ENCODE peak calls at places on chromosomes 7 and 10, in eight cellular contexts. X is hepatocyte; K is astrocyte; J is Karpas-422; C is heart left ventricle; L is CD4-positive, alpha-beta memory T cell; T is CD4-positive, alpha-beta T cell; N is A549. Y is an unnamed sample. For H3K9me3, the result is how much of the 10 kb centered on the place peaks cover.

GRCh38 chr10:4824791-4825310 is 1.2 kb upstream of the AKR1E2 start:
- DNase-seq in X (no peak), K (no peak), J (no peak), C (no peak), L (no peak), T (no peak), N (no peak), Y (no peak)

GRCh38 chr10:6980353-6980752 is 400.3 kb upstream of the PRKCQ start:
- DNase-seq in X (no peak), K (no peak), J (no peak), C (no peak), L (no peak), T (no peak), N (no peak), Y (no peak)

GRCh38 chr10:35006836-35007235 is 83.3 kb downstream of the CUL2 start:
- DNase-seq in X (no peak), K (peak), J (no peak), C (no peak), L (no peak), T (no peak), N (no peak), Y (no peak)

GRCh38 chr7:5357951-5358350 is 65.7 kb downstream of the TNRC18 start:
- DNase-seq in X (no peak), K (peak), J (no peak), C (no peak), L (no peak), T (no peak), N (no peak), Y (no peak)

GRCh38 chr10:95275726-95276366 is 15.0 kb downstream of the PDLIM1 start:
- DNase-seq in X (no peak), K (peak), J (no peak), C (no peak), L (no peak), T (no peak), N (no peak), Y (no peak)

GRCh38 chr10:6514844-6515780 is 65.0 kb downstream of the PRKCQ start:
- DNase-seq in X (no peak), K (no peak), J (no peak), C (no peak), L (no peak), T (no peak), N (no peak), Y (no peak)

GRCh38 chr7:4931932-4932331 is 27.1 kb downstream of the MMD2 start:
- DNase-seq in X (peak), K (no peak), J (no peak), C (no peak), L (no peak), T (no peak), N (peak), Y (no peak)

GRCh38 chr10:71575446-71575845 is 144.1 kb downstream of the C10orf105 start:
- DNase-seq in X (no peak), K (no peak), J (no peak), C (peak), L (no peak), T (no peak), N (no peak), Y (no peak)

GRCh38 chr10:48733329-48733728 is 48.7 kb downstream of the WDFY4 start:
- DNase-seq in X (no peak), K (no peak), J (no peak), C (no peak), L (no peak), T (no peak), N (no peak), Y (no peak)

GRCh38 chr10:986881-987634 is 1.2 kb upstream of the GTPBP4 start:
- DNase-seq in X (no peak), K (peak), J (no peak), C (no peak), L (no peak), T (no peak), N (no peak), Y (no peak)

GRCh38 chr10:101536800-101537199 is 51.3 kb downstream of the POLL start:
- DNase-seq in X (no peak), K (no peak), J (peak), C (no peak), L (peak), T (no peak), N (peak), Y (no peak)

GRCh38 chr10:21692909-21693308 is 158.9 kb downstream of the MLLT10 start:
- DNase-seq in X (no peak), K (no peak), J (no peak), C (no peak), L (no peak), T (no peak), N (no peak), Y (no peak)

GRCh38 chr10:6217621-6218020 is 14.9 kb downstream of the PFKFB3 start:
- DNase-seq in X (no peak), K (no peak), J (no peak), C (no peak), L (no peak), T (no peak), N (no peak), Y (no peak)

GRCh38 chr7:126419047-126419446 is 833.7 kb downstream of the GRM8 start:
- DNase-seq in X (no peak), K (no peak), J (no peak), C (no peak), L (no peak), T (no peak), N (no peak), Y (no peak)

GRCh38 chr7:126016722-126017121 is 1087.1 kb upstream of the POT1 start:
- DNase-seq in X (no peak), K (peak), J (no peak), C (no peak), L (no peak), T (no peak), N (no peak), Y (no peak)

GRCh38 chr7:125529237-125529636 is 599.6 kb upstream of the POT1 start:
- DNase-seq in X (no peak), K (no peak), J (no peak), C (no peak), L (no peak), T (no peak), N (no peak), Y (no peak)

GRCh38 chr10:29962451-29962850 is 96.9 kb downstream of the JCAD start:
- DNase-seq in X (no peak), K (no peak), J (no peak), C (no peak), L (no peak), T (no peak), N (no peak), Y (no peak)

GRCh38 chr7:136953386-136953785 is 84.9 kb downstream of the CHRM2 start:
- DNase-seq in X (no peak), K (peak), J (no peak), C (no peak), L (no peak), T (no peak), N (no peak), Y (no peak)

GRCh38 chr10:44313706-44314307 is 71.1 kb downstream of the CXCL12 start:
- DNase-seq in X (no peak), K (no peak), J (no peak), C (no peak), L (no peak), T (no peak), N (no peak), Y (no peak)

GRCh38 chr7:114414151-114415053 is at the start of gene FOXP2:
- DNase-seq in X (no peak), K (peak), J (no peak), C (no peak), L (no peak), T (no peak), N (peak), Y (no peak)

GRCh38 chr7:1448958-1449357 is 10.3 kb downstream of the MICALL2 start:
- DNase-seq in X (no peak), K (no peak), J (no peak), C (no peak), L (no peak), T (no peak), N (no peak), Y (no peak)

GRCh38 chr7:135743907-135744789 is 4.5 kb downstream of the FAM180A start:
- DNase-seq in X (no peak), K (peak), J (no peak), C (no peak), L (no peak), T (no peak), N (no peak), Y (no peak)

GRCh38 chr10:60975716-60976115 is 31.7 kb upstream of the RHOBTB1 start:
- DNase-seq in X (peak), K (no peak), J (no peak), C (no peak), L (no peak), T (no peak), N (no peak), Y (no peak)

GRCh38 chr10:70549962-70550845 is 52.3 kb downstream of the PRF1 start:
- DNase-seq in X (peak), K (peak), J (peak), C (peak), L (peak), T (peak), N (peak), Y (peak)

GRCh38 chr7:123752534-123752933 is 3.7 kb upstream of the WASL start:
- DNase-seq in X (no peak), K (no peak), J (no peak), C (no peak), L (no peak), T (no peak), N (no peak), Y (no peak)

GRCh38 chr7:128874140-128875031 is 11.7 kb downstream of the ATP6V1F start:
- DNase-seq in X (peak), K (no peak), J (no peak), C (peak), L (no peak), T (no peak), N (no peak), Y (no peak)

GRCh38 chr10:77537720-77538373 is 99.8 kb downstream of the KCNMA1 start:
- DNase-seq in X (no peak), K (peak), J (no peak), C (no peak), L (no peak), T (no peak), N (no peak), Y (no peak)

GRCh38 chr7:106050002-106050742 is 61.9 kb downstream of the SYPL1 start:
- DNase-seq in X (peak), K (peak), J (peak), C (no peak), L (no peak), T (no peak), N (peak), Y (no peak)

GRCh38 chr7:55438765-55439525 is 73.8 kb downstream of the LANCL2 start:
- DNase-seq in X (no peak), K (peak), J (no peak), C (peak), L (no peak), T (no peak), N (no peak), Y (no peak)

GRCh38 chr7:74012842-74013249 is 15.1 kb upstream of the ELN start:
- DNase-seq in X (no peak), K (peak), J (peak), C (no peak), L (no peak), T (no peak), N (no peak), Y (no peak)

DNA sequence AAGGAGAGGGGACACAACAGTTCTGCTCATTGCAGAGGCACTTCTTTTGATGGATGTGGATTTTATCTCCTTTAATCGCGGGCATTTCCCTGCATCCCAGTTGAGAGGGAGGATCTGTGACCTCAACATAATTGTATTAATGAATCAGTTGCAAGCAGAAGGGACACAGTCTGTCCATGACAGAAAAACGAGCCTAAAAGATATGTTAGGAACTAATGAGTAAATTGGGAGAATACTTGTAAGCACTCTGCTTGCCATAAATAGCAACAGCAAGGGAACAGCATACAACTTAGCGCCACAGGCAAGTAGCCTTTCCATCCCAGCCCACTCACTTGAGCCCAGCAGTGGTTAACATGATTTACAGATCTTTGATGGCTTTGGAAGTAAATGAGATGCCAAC is 37.8 kb downstream of the SORCS1 start:
- DNase-seq in X (no peak), K (no peak), J (no peak), C (no peak), L (no peak), T (no peak), N (no peak), Y (no peak)
- H3K9me3 ChIP-seq in X (under half), K (under half), J (under half), C (under half), L (under half), T (under half), N (under half), Y (under half)

GRCh38 chr7:158316466-158317031 is 271.1 kb downstream of the PTPRN2 start:
- DNase-seq in X (no peak), K (no peak), J (no peak), C (no peak), L (no peak), T (no peak), N (no peak), Y (no peak)

GRCh38 chr7:158315881-158316280 is 271.7 kb downstream of the PTPRN2 start:
- DNase-seq in X (no peak), K (no peak), J (no peak), C (no peak), L (no peak), T (no peak), N (no peak), Y (no peak)

GRCh38 chr7:158313931-158314330 is 273.7 kb downstream of the PTPRN2 start:
- DNase-seq in X (no peak), K (no peak), J (no peak), C (no peak), L (no peak), T (no peak), N (no peak), Y (no peak)

GRCh38 chr7:158314394-158314793 is 273.2 kb downstream of the PTPRN2 start:
- DNase-seq in X (no peak), K (no peak), J (no peak), C (no peak), L (no peak), T (no peak), N (no peak), Y (no peak)

DNA sequence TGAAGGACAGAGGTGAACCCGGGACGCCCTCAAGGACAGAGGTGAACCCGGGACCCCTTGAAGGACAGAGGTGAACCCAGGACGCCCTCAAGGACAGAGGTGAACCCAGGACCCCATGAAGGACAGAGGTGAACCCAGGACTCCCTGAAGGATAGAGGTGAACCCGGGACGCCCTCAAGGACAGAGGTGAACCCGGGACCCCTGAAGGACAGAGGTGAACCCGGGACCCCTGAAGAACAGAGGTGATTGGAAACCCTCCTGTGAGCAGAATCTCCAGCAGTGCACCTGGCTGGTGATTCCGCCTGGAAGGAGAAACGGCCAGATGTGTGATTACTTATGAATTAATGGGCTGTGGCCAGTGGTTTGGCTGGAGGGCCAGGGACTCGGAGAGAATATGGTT is 272.3 kb downstream of the PTPRN2 start:
- DNase-seq in X (no peak), K (no peak), J (no peak), C (no peak), L (no peak), T (no peak), N (no peak), Y (no peak)
- H3K9me3 ChIP-seq in X (under half), K (under half), J (under half), C (under half), L (under half), T (under half), N (under half), Y (under half)

GRCh38 chr7:158026636-158027265 is 560.9 kb downstream of the PTPRN2 start:
- DNase-seq in X (no peak), K (no peak), J (no peak), C (no peak), L (no peak), T (no peak), N (no peak), Y (no peak)
- H3K9me3 ChIP-seq in X (under half), K (under half), J (under half), C (under half), L (under half), T (under half), N (under half), Y (under half)

GRCh38 chr7:159192761-159193453 is 48.2 kb upstream of the VIPR2 start:
- DNase-seq in X (no peak), K (no peak), J (no peak), C (no peak), L (no peak), T (no peak), N (no peak), Y (no peak)
- H3K9me3 ChIP-seq in X (under half), K (under half), J (under half), C (under half), L (under half), T (under half), N (under half), Y (under half)

GRCh38 chr7:63041786-63042185 is 956.9 kb upstream of the ZNF722 start:
- DNase-seq in X (no peak), K (no peak), J (no peak), C (no peak), L (no peak), T (no peak), N (no peak), Y (no peak)

GRCh38 chr7:63040966-63041610 is 957.6 kb upstream of the ZNF722 start:
- DNase-seq in X (no peak), K (no peak), J (no peak), C (no peak), L (no peak), T (no peak), N (no peak), Y (no peak)

GRCh38 chr7:63043657-63044543 is 954.7 kb upstream of the ZNF722 start:
- DNase-seq in X (no peak), K (no peak), J (no peak), C (no peak), L (no peak), T (no peak), N (no peak), Y (no peak)

GRCh38 chr7:63044721-63045120 is 953.9 kb upstream of the ZNF722 start:
- DNase-seq in X (no peak), K (no peak), J (no peak), C (no peak), L (no peak), T (no peak), N (no peak), Y (no peak)

GRCh38 chr7:63042730-63043511 is 955.7 kb upstream of the ZNF722 start:
- DNase-seq in X (no peak), K (no peak), J (no peak), C (no peak), L (no peak), T (no peak), N (no peak), Y (no peak)
- H3K9me3 ChIP-seq in X (under half), K (under half), J (under half), C (under half), L (under half), T (under half), N (under half), Y (under half)

GRCh38 chr7:157638563-157638962 is 301.8 kb downstream of the DNAJB6 start:
- DNase-seq in X (no peak), K (no peak), J (no peak), C (no peak), L (no peak), T (no peak), N (no peak), Y (no peak)
- H3K9me3 ChIP-seq in X (under half), K (under half), J (under half), C (under half), L (under half), T (under half), N (under half), Y (under half)

DNA sequence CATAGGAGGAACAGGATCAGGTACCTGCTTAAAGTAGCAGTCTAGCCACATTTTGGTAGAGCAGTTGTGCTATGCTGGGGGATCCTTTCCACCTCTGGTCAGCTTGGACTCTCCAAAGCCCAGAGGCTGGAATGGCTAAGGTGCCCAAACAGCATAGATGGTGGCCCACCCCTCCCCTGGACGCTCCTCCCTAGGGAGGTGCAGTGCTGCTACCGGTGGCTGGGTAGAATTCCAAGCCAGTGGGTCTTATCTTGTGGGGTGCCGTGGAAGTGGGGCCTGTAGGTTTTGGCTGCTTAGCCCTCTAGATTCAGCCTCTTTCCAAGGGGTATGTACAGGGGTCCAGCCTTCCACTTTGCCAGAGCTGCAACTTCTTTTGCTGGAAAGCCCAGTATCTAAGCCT is 44.0 kb downstream of the RUNDC3B start:
- DNase-seq in X (no peak), K (no peak), J (no peak), C (no peak), L (no peak), T (no peak), N (no peak), Y (no peak)
- H3K9me3 ChIP-seq in X (under half), K (under half), J (under half), C (under half), L (under half), T (under half), N (under half), Y (under half)

Y was measured in T-helper 17 cell.